ENCODE peak calls at places on chromosomes 7 and 10, in seven cellular contexts. W is dorsolateral prefrontal cortex, U is coronary artery, V is A549, L is brain microvascular endothelial cell, S is prostate gland, R is HFF-Myc. N is an unnamed sample.

GRCh38 chr7:30659312-30659711 is 22.9 kb downstream of the CRHR2 start:
- DNase-seq in W (no peak), U (no peak), V (no peak), L (no peak), S (no peak), R (no peak), N (no peak)

GRCh38 chr7:15041226-15041625 is 138.7 kb upstream of the DGKB start:
- DNase-seq in W (no peak), U (no peak), V (no peak), L (no peak), S (no peak), R (no peak), N (no peak)

GRCh38 chr7:90938371-90938770 is 325.9 kb upstream of the FZD1 start:
- DNase-seq in W (no peak), U (no peak), V (no peak), L (no peak), S (no peak), R (no peak), N (no peak)

GRCh38 chr10:77237120-77237519 is 400.5 kb downstream of the KCNMA1 start:
- DNase-seq in W (no peak), U (no peak), V (no peak), L (no peak), S (no peak), R (no peak), N (no peak)

GRCh38 chr10:124174673-124175645 is 81.6 kb upstream of the CHST15 start:
- DNase-seq in W (no peak), U (peak; percentile 53), V (no peak), L (no peak), S (no peak), R (no peak), N (no peak)

GRCh38 chr7:47538846-47539311 is 43.0 kb downstream of the TNS3 start:
- DNase-seq in W (no peak), U (no peak), V (peak; percentile 33), L (no peak), S (no peak), R (no peak), N (no peak)

GRCh38 chr7:133486-133885 is 58.9 kb upstream of the FAM20C start:
- DNase-seq in W (no peak), U (no peak), V (no peak), L (no peak), S (no peak), R (no peak), N (no peak)

GRCh38 chr10:80908596-80908995 is 370.9 kb downstream of the SH2D4B start:
- DNase-seq in W (no peak), U (no peak), V (no peak), L (no peak), S (no peak), R (no peak), N (no peak)

GRCh38 chr10:76350583-76350982 is 919.2 kb downstream of the LRMDA start:
- DNase-seq in W (no peak), U (no peak), V (no peak), L (no peak), S (no peak), R (no peak), N (no peak)

GRCh38 chr10:111836586-111836985 is 347.0 kb downstream of the GPAM start:
- DNase-seq in W (no peak), U (no peak), V (no peak), L (no peak), S (no peak), R (no peak), N (no peak)

GRCh38 chr10:57202356-57202755 is 841.3 kb upstream of the ZWINT start:
- DNase-seq in W (no peak), U (no peak), V (no peak), L (no peak), S (no peak), R (no peak), N (no peak)

GRCh38 chr7:101123703-101124068 is 3.2 kb upstream of the SERPINE1 start:
- DNase-seq in W (no peak), U (no peak), V (no peak), L (no peak), S (no peak), R (no peak), N (no peak)

GRCh38 chr7:81127991-81128390 is 209.1 kb upstream of the SEMA3C start:
- DNase-seq in W (no peak), U (no peak), V (no peak), L (no peak), S (no peak), R (no peak), N (no peak)

GRCh38 chr7:27182861-27183681 is 2.0 kb downstream of the HOXA11 start:
- DNase-seq in W (no peak), U (peak; percentile 65), V (no peak), L (no peak), S (no peak), R (no peak), N (peak; percentile 64)

GRCh38 chr7:127708788-127709187 is 56.8 kb downstream of the SND1 start:
- DNase-seq in W (peak; percentile 87), U (no peak), V (peak; percentile 79), L (peak; percentile 82), S (peak; percentile 72), R (peak; percentile 56), N (no peak)

GRCh38 chr10:99234067-99234738 is 1.4 kb downstream of the HPSE2 start:
- DNase-seq in W (peak; percentile 11), U (no peak), V (peak; percentile 24), L (peak; percentile 14), S (peak; percentile 39), R (no peak), N (peak; percentile 72)

GRCh38 chr10:30055094-30055701 is 4.2 kb downstream of the JCAD start:
- DNase-seq in W (no peak), U (no peak), V (no peak), L (no peak), S (no peak), R (no peak), N (no peak)

DNA sequence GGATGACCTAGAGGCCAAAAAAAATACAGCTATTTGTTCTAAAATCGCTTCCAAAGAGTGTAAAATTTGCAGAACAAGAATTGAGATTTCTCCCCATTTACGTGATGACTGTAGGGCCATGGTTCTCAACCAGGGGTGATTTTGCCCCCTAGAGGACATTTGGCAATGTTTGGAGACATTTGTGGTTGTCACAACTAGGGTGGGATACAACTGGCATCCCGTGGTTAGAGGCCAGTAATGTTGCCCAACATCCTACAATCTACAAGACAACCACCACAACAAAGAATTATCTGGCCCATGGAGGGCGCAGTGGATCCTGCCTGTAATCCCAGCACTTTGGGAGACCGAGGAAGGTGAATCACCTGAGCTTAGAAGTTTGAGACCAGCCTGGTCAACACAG is 22.8 kb upstream of the MALSU1 start:
- DNase-seq in W (no peak), U (no peak), V (peak; percentile 33), L (no peak), S (no peak), R (no peak), N (no peak)
- TF ChIP-seq CTCF in W (peak; percentile 10), U (no peak), V (no peak), L (peak; percentile 52), S (no peak), R (peak; percentile 24), N (peak; percentile 45)

GRCh38 chr10:71703577-71703976 is 16.0 kb downstream of the C10orf105 start:
- DNase-seq in W (no peak), U (no peak), V (no peak), L (no peak), S (no peak), R (no peak), N (no peak)
- TF ChIP-seq CTCF in W (no peak), U (no peak), V (no peak), L (no peak), S (no peak), R (no peak), N (no peak)

GRCh38 chr10:58412502-58412961 is 27.3 kb downstream of the TFAM start:
- DNase-seq in W (no peak), U (no peak), V (peak; percentile 76), L (peak; percentile 92), S (no peak), R (no peak), N (no peak)
- TF ChIP-seq CTCF in W (no peak), U (no peak), V (no peak), L (peak; percentile 30), S (no peak), R (peak; percentile 18), N (no peak)

GRCh38 chr7:69827140-69827919 is 229.1 kb downstream of the AUTS2 start:
- DNase-seq in W (no peak), U (no peak), V (no peak), L (no peak), S (no peak), R (no peak), N (no peak)

GRCh38 chr7:69823151-69823744 is 225.0 kb downstream of the AUTS2 start:
- DNase-seq in W (no peak), U (no peak), V (no peak), L (no peak), S (no peak), R (no peak), N (no peak)

GRCh38 chr7:69826283-69826682 is 228.0 kb downstream of the AUTS2 start:
- DNase-seq in W (no peak), U (no peak), V (no peak), L (no peak), S (no peak), R (no peak), N (no peak)

GRCh38 chr7:69820479-69821192 is 222.4 kb downstream of the AUTS2 start:
- DNase-seq in W (no peak), U (no peak), V (no peak), L (no peak), S (no peak), R (no peak), N (no peak)

GRCh38 chr7:69825031-69825681 is 226.9 kb downstream of the AUTS2 start:
- DNase-seq in W (no peak), U (no peak), V (no peak), L (no peak), S (no peak), R (no peak), N (no peak)
- TF ChIP-seq CTCF in W (no peak), U (no peak), V (no peak), L (no peak), S (no peak), R (no peak), N (no peak)

GRCh38 chr7:24827589-24827988 is 70.3 kb upstream of the GSDME start:
- DNase-seq in W (no peak), U (no peak), V (no peak), L (peak; percentile 59), S (no peak), R (no peak), N (no peak)

GRCh38 chr7:24825315-24825917 is 68.2 kb upstream of the GSDME start:
- DNase-seq in W (no peak), U (no peak), V (peak; percentile 41), L (no peak), S (no peak), R (no peak), N (no peak)

GRCh38 chr7:24827027-24827426 is 69.8 kb upstream of the GSDME start:
- DNase-seq in W (no peak), U (no peak), V (no peak), L (no peak), S (no peak), R (no peak), N (no peak)

GRCh38 chr7:24825931-24826661 is 68.8 kb upstream of the GSDME start:
- DNase-seq in W (no peak), U (no peak), V (peak; percentile 86), L (peak; percentile 50), S (no peak), R (no peak), N (no peak)

DNA sequence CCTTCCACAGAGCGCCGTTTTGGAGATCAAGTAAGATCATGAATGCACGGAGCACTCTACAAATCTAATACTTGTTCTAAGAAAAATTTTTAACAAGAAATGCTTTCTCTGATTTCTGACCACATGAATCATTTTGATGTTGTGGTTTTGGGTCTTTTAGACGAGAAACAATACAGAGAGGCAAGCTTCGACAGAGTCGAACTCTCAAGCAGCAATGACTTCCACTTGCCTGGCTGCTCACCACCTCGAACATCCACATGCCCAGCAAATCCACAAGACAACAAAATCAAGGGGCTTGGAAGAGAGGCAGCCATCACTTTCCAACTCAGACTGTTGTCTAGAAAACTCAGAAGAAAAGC is 69.4 kb upstream of the GSDME start:
- DNase-seq in W (no peak), U (no peak), V (no peak), L (no peak), S (no peak), R (no peak), N (no peak)
- TF ChIP-seq CTCF in W (no peak), U (no peak), V (no peak), L (no peak), S (no peak), R (no peak), N (no peak)